ENCODE peak calls at places on chromosomes 1 and 21, in seven cellular contexts. O, M, S, H, N, D and E are unnamed samples.

GRCh38 chr1:226981838-226982237 is 41.7 kb downstream of the COQ8A start:
- DNase-seq in O (no peak), M (no peak), S (no peak), H (no peak), N (no peak), D (no peak), E (no peak)

GRCh38 chr1:211695135-211695816 is 19.9 kb upstream of the NEK2 start:
- DNase-seq in O (no peak), M (no peak), S (no peak), H (no peak), N (no peak), D (no peak), E (no peak)

GRCh38 chr1:26218906-26219494 is 15.0 kb upstream of the CEP85 start:
- DNase-seq in O (peak), M (no peak), S (no peak), H (no peak), N (no peak), D (no peak), E (peak)

GRCh38 chr1:154751690-154752089 is 118.4 kb downstream of the KCNN3 start:
- DNase-seq in O (peak), M (no peak), S (no peak), H (peak), N (no peak), D (peak), E (no peak)

GRCh38 chr21:36464590-36464989 is 15.3 kb downstream of the CLDN14 start:
- DNase-seq in O (no peak), M (no peak), S (no peak), H (no peak), N (no peak), D (no peak), E (no peak)

GRCh38 chr1:179121159-179121938 is 39.5 kb downstream of the TOR3A start:
- DNase-seq in O (no peak), M (no peak), S (no peak), H (no peak), N (no peak), D (no peak), E (peak)

GRCh38 chr1:14439015-14439414 is 159.5 kb upstream of the KAZN start:
- DNase-seq in O (no peak), M (no peak), S (no peak), H (no peak), N (no peak), D (no peak), E (no peak)

GRCh38 chr1:7707527-7707926 is 63.6 kb upstream of the VAMP3 start:
- DNase-seq in O (no peak), M (no peak), S (no peak), H (no peak), N (no peak), D (no peak), E (no peak)

GRCh38 chr1:205274041-205274691 is 46.4 kb downstream of the TMCC2 start:
- DNase-seq in O (no peak), M (no peak), S (no peak), H (no peak), N (no peak), D (no peak), E (no peak)

GRCh38 chr1:17460265-17460664 is 20.8 kb upstream of the RCC2 start:
- DNase-seq in O (no peak), M (no peak), S (no peak), H (no peak), N (no peak), D (no peak), E (no peak)

GRCh38 chr1:65167544-65167943 is 19.5 kb downstream of the AK4 start:
- DNase-seq in O (no peak), M (no peak), S (no peak), H (peak), N (no peak), D (no peak), E (no peak)

GRCh38 chr1:100578201-100578600 is 40.3 kb downstream of the GPR88 start:
- DNase-seq in O (no peak), M (no peak), S (no peak), H (no peak), N (no peak), D (no peak), E (no peak)

GRCh38 chr1:96973605-96974004 is 252.0 kb downstream of the PTBP2 start:
- DNase-seq in O (no peak), M (peak), S (no peak), H (peak), N (no peak), D (no peak), E (no peak)

GRCh38 chr1:20271498-20272400 is 18.9 kb upstream of the VWA5B1 start:
- DNase-seq in O (no peak), M (no peak), S (no peak), H (no peak), N (no peak), D (no peak), E (no peak)

GRCh38 chr1:46158312-46159281 is 16.3 kb upstream of the TSPAN1 start:
- DNase-seq in O (no peak), M (no peak), S (no peak), H (no peak), N (no peak), D (no peak), E (no peak)

GRCh38 chr21:35508389-35508888 is 459.3 kb upstream of the RUNX1 start:
- DNase-seq in O (peak), M (no peak), S (no peak), H (no peak), N (no peak), D (peak), E (peak)